ENCODE peak calls at places on chromosomes 4 and X, in eight cellular contexts. One of them, this sample, is unnamed.

GRCh38 chrX:53695901-53696300 is 9.4 kb upstream of the HUWE1 start:
- DNase-seq in T-helper 2 cell: no peak
- DNase-seq in cardiac fibroblast: no peak
- DNase-seq in hypothalamus: peak; percentile 15
- DNase-seq in T-helper 9 cell: no peak
- DNase-seq in GM12891: no peak
- DNase-seq in activated CD8-positive, alpha-beta memory T cell treated with anti-CD3 and anti-CD28 coated beads for 1 hour: no peak
- DNase-seq in naive thymus-derived CD4-positive, alpha-beta T cell: no peak
- DNase-seq in this sample: no peak

GRCh38 chrX:131199086-131199485 is 90.0 kb downstream of the IGSF1 start:
- DNase-seq in T-helper 9 cell: no peak
- DNase-seq in cardiac fibroblast: no peak
- DNase-seq in activated CD8-positive, alpha-beta memory T cell treated with anti-CD3 and anti-CD28 coated beads for 1 hour: no peak
- DNase-seq in GM12891: no peak
- DNase-seq in hypothalamus: no peak
- DNase-seq in T-helper 2 cell: no peak
- DNase-seq in naive thymus-derived CD4-positive, alpha-beta T cell: no peak
- DNase-seq in this sample: no peak

GRCh38 chrX:136146614-136147319 is 566 bp upstream of the FHL1 start:
- DNase-seq in naive thymus-derived CD4-positive, alpha-beta T cell: peak; percentile 32
- DNase-seq in T-helper 9 cell: no peak
- DNase-seq in T-helper 2 cell: no peak
- DNase-seq in GM12891: no peak
- DNase-seq in activated CD8-positive, alpha-beta memory T cell treated with anti-CD3 and anti-CD28 coated beads for 1 hour: no peak
- DNase-seq in cardiac fibroblast: no peak
- DNase-seq in hypothalamus: no peak
- DNase-seq in this sample: no peak

GRCh38 chr4:1992468-1993168 is 16.2 kb downstream of the NELFA start:
- DNase-seq in hypothalamus: no peak
- DNase-seq in GM12891: peak; percentile 5
- DNase-seq in T-helper 9 cell: no peak
- DNase-seq in naive thymus-derived CD4-positive, alpha-beta T cell: no peak
- DNase-seq in T-helper 2 cell: no peak
- DNase-seq in cardiac fibroblast: no peak
- DNase-seq in activated CD8-positive, alpha-beta memory T cell treated with anti-CD3 and anti-CD28 coated beads for 1 hour: no peak
- DNase-seq in this sample: no peak

GRCh38 chr4:32569844-32570243 is 1849.7 kb downstream of the PCDH7 start:
- DNase-seq in GM12891: no peak
- DNase-seq in hypothalamus: no peak
- DNase-seq in T-helper 2 cell: no peak
- DNase-seq in naive thymus-derived CD4-positive, alpha-beta T cell: no peak
- DNase-seq in cardiac fibroblast: no peak
- DNase-seq in T-helper 9 cell: no peak
- DNase-seq in activated CD8-positive, alpha-beta memory T cell treated with anti-CD3 and anti-CD28 coated beads for 1 hour: no peak
- DNase-seq in this sample: no peak

GRCh38 chr4:152850377-152850776 is 70.6 kb downstream of the ARFIP1 start:
- DNase-seq in hypothalamus: no peak
- DNase-seq in GM12891: no peak
- DNase-seq in cardiac fibroblast: peak; percentile 82
- DNase-seq in T-helper 2 cell: no peak
- DNase-seq in naive thymus-derived CD4-positive, alpha-beta T cell: peak; percentile 13
- DNase-seq in activated CD8-positive, alpha-beta memory T cell treated with anti-CD3 and anti-CD28 coated beads for 1 hour: no peak
- DNase-seq in T-helper 9 cell: no peak
- DNase-seq in this sample: no peak

GRCh38 chrX:45524296-45524695 is 323.6 kb upstream of the DIPK2B start:
- DNase-seq in cardiac fibroblast: peak; percentile 84
- DNase-seq in naive thymus-derived CD4-positive, alpha-beta T cell: no peak
- DNase-seq in T-helper 9 cell: no peak
- DNase-seq in GM12891: no peak
- DNase-seq in activated CD8-positive, alpha-beta memory T cell treated with anti-CD3 and anti-CD28 coated beads for 1 hour: no peak
- DNase-seq in hypothalamus: no peak
- DNase-seq in T-helper 2 cell: no peak
- DNase-seq in this sample: no peak

GRCh38 chr4:40731792-40732245 is 17.9 kb upstream of the NSUN7 start:
- DNase-seq in hypothalamus: no peak
- DNase-seq in T-helper 2 cell: no peak
- DNase-seq in T-helper 9 cell: no peak
- DNase-seq in cardiac fibroblast: no peak
- DNase-seq in naive thymus-derived CD4-positive, alpha-beta T cell: no peak
- DNase-seq in GM12891: no peak
- DNase-seq in activated CD8-positive, alpha-beta memory T cell treated with anti-CD3 and anti-CD28 coated beads for 1 hour: no peak
- DNase-seq in this sample: no peak

GRCh38 chr4:177554966-177555574 is 112.8 kb upstream of the AGA start:
- DNase-seq in GM12891: peak; percentile 12
- DNase-seq in activated CD8-positive, alpha-beta memory T cell treated with anti-CD3 and anti-CD28 coated beads for 1 hour: no peak
- DNase-seq in cardiac fibroblast: peak; percentile 50
- DNase-seq in hypothalamus: no peak
- DNase-seq in T-helper 2 cell: no peak
- DNase-seq in T-helper 9 cell: no peak
- DNase-seq in naive thymus-derived CD4-positive, alpha-beta T cell: no peak
- DNase-seq in this sample: no peak

GRCh38 chr4:41428205-41428940 is 109.6 kb upstream of the LIMCH1 start:
- DNase-seq in naive thymus-derived CD4-positive, alpha-beta T cell: no peak
- DNase-seq in GM12891: no peak
- DNase-seq in cardiac fibroblast: no peak
- DNase-seq in T-helper 9 cell: no peak
- DNase-seq in activated CD8-positive, alpha-beta memory T cell treated with anti-CD3 and anti-CD28 coated beads for 1 hour: no peak
- DNase-seq in T-helper 2 cell: no peak
- DNase-seq in hypothalamus: no peak
- DNase-seq in this sample: no peak

GRCh38 chrX:48025561-48025960 is 18.8 kb downstream of the SPACA5 start:
- DNase-seq in naive thymus-derived CD4-positive, alpha-beta T cell: peak; percentile 43
- DNase-seq in T-helper 9 cell: no peak
- DNase-seq in cardiac fibroblast: peak; percentile 77
- DNase-seq in activated CD8-positive, alpha-beta memory T cell treated with anti-CD3 and anti-CD28 coated beads for 1 hour: no peak
- DNase-seq in hypothalamus: no peak
- DNase-seq in GM12891: no peak
- DNase-seq in T-helper 2 cell: no peak
- DNase-seq in this sample: no peak

GRCh38 chr4:183757105-183757504 is 98.0 kb downstream of the TRAPPC11 start:
- DNase-seq in hypothalamus: no peak
- DNase-seq in cardiac fibroblast: no peak
- DNase-seq in GM12891: no peak
- DNase-seq in activated CD8-positive, alpha-beta memory T cell treated with anti-CD3 and anti-CD28 coated beads for 1 hour: no peak
- DNase-seq in T-helper 2 cell: no peak
- DNase-seq in T-helper 9 cell: no peak
- DNase-seq in naive thymus-derived CD4-positive, alpha-beta T cell: no peak
- DNase-seq in this sample: no peak

GRCh38 chr4:184814686-184815045 is 11.1 kb downstream of the ACSL1 start:
- DNase-seq in activated CD8-positive, alpha-beta memory T cell treated with anti-CD3 and anti-CD28 coated beads for 1 hour: no peak
- DNase-seq in GM12891: no peak
- DNase-seq in cardiac fibroblast: peak; percentile 55
- DNase-seq in T-helper 2 cell: no peak
- DNase-seq in T-helper 9 cell: no peak
- DNase-seq in naive thymus-derived CD4-positive, alpha-beta T cell: no peak
- DNase-seq in hypothalamus: no peak
- DNase-seq in this sample: no peak

GRCh38 chr4:72207196-72207595 is 175.4 kb downstream of the NPFFR2 start:
- DNase-seq in hypothalamus: no peak
- DNase-seq in T-helper 2 cell: no peak
- DNase-seq in naive thymus-derived CD4-positive, alpha-beta T cell: no peak
- DNase-seq in T-helper 9 cell: no peak
- DNase-seq in GM12891: no peak
- DNase-seq in cardiac fibroblast: no peak
- DNase-seq in activated CD8-positive, alpha-beta memory T cell treated with anti-CD3 and anti-CD28 coated beads for 1 hour: no peak
- DNase-seq in this sample: no peak

GRCh38 chr4:26065833-26066232 is 151.8 kb downstream of the SMIM20 start:
- DNase-seq in activated CD8-positive, alpha-beta memory T cell treated with anti-CD3 and anti-CD28 coated beads for 1 hour: no peak
- DNase-seq in GM12891: no peak
- DNase-seq in cardiac fibroblast: no peak
- DNase-seq in hypothalamus: no peak
- DNase-seq in naive thymus-derived CD4-positive, alpha-beta T cell: no peak
- DNase-seq in T-helper 2 cell: no peak
- DNase-seq in T-helper 9 cell: no peak
- DNase-seq in this sample: no peak

GRCh38 chrX:42739258-42739657 is 38.7 kb downstream of the PPP1R2C start:
- DNase-seq in GM12891: no peak
- DNase-seq in T-helper 9 cell: no peak
- DNase-seq in naive thymus-derived CD4-positive, alpha-beta T cell: peak; percentile 40
- DNase-seq in T-helper 2 cell: no peak
- DNase-seq in hypothalamus: no peak
- DNase-seq in cardiac fibroblast: peak; percentile 59
- DNase-seq in activated CD8-positive, alpha-beta memory T cell treated with anti-CD3 and anti-CD28 coated beads for 1 hour: no peak
- DNase-seq in this sample: no peak

This sample was measured in 8988T.